ENCODE peak calls at places on chromosomes 7 and 10, in nine cellular contexts. Y, J, F, B, W, C, R, O and H are unnamed samples.

GRCh38 chr10:90866050-90866598 is 5.7 kb upstream of the RPP30 start:
- DNase-seq in Y (no peak), J (no peak), F (no peak), B (no peak), W (no peak), C (no peak), R (no peak), O (no peak), H (no peak)

GRCh38 chr10:66928000-66928770 is 2.3 kb downstream of the LRRTM3 start:
- DNase-seq in Y (no peak), J (peak), F (no peak), B (no peak), W (no peak), C (no peak), R (peak), O (no peak), H (no peak)

GRCh38 chr7:98091061-98091460 is 15.6 kb upstream of the LMTK2 start:
- DNase-seq in Y (peak), J (no peak), F (no peak), B (no peak), W (no peak), C (no peak), R (no peak), O (no peak), H (no peak)

GRCh38 chr7:39688611-39689485 is 65.5 kb downstream of the RALA start:
- DNase-seq in Y (no peak), J (no peak), F (no peak), B (no peak), W (no peak), C (peak), R (no peak), O (no peak), H (no peak)

GRCh38 chr7:100901921-100902332 is 6.2 kb upstream of the ACHE start:
- DNase-seq in Y (no peak), J (no peak), F (no peak), B (no peak), W (no peak), C (no peak), R (no peak), O (no peak), H (no peak)

GRCh38 chr10:17836917-17837316 is 27.8 kb downstream of the MRC1 start:
- DNase-seq in Y (peak), J (no peak), F (no peak), B (no peak), W (peak), C (peak), R (peak), O (no peak), H (no peak)

GRCh38 chr7:2800923-2801682 is 43.0 kb downstream of the GNA12 start:
- DNase-seq in Y (no peak), J (no peak), F (no peak), B (no peak), W (peak), C (peak), R (no peak), O (no peak), H (peak)

GRCh38 chr10:124020871-124021823 is 72.3 kb downstream of the CHST15 start:
- DNase-seq in Y (no peak), J (no peak), F (no peak), B (no peak), W (no peak), C (no peak), R (no peak), O (no peak), H (no peak)

GRCh38 chr7:27207348-27207985 is 7.6 kb upstream of the HOXA13 start:
- DNase-seq in Y (no peak), J (no peak), F (no peak), B (no peak), W (no peak), C (no peak), R (no peak), O (no peak), H (peak)

GRCh38 chr7:1368682-1369571 is 90.3 kb downstream of the MICALL2 start:
- DNase-seq in Y (no peak), J (no peak), F (no peak), B (peak), W (no peak), C (peak), R (peak), O (no peak), H (no peak)